ENCODE peak calls at places on chromosomes 1 and 21, in four cellular contexts. H, V, C and O are unnamed samples.

GRCh38 chr1:163315773-163316374 is 5.9 kb upstream of the NUF2 start:
- DNase-seq in C (no peak), H (peak), V (peak), O (no peak)

GRCh38 chr1:3909615-3910014 is 9.5 kb upstream of the C1orf174 start:
- DNase-seq in C (no peak), V (no peak), H (no peak), O (no peak)

GRCh38 chr1:219771039-219771438 is 157.3 kb downstream of the SLC30A10 start:
- DNase-seq in C (no peak), H (no peak), V (peak), O (no peak)

GRCh38 chr1:66248257-66248656 is 285.7 kb upstream of the SGIP1 start:
- DNase-seq in C (no peak), V (no peak), H (no peak), O (no peak)

GRCh38 chr1:171017431-171017830 is 73.3 kb upstream of the FMO3 start:
- DNase-seq in V (no peak), H (no peak), C (no peak), O (no peak)

GRCh38 chr1:41534181-41535076 is 49.9 kb upstream of the EDN2 start:
- DNase-seq in H (no peak), V (no peak), C (no peak), O (no peak)

GRCh38 chr1:205533729-205534443 is 29.4 kb downstream of the CDK18 start:
- DNase-seq in H (no peak), C (no peak), V (no peak), O (no peak)

GRCh38 chr21:35006771-35007170 is 42.3 kb downstream of the RUNX1 start:
- DNase-seq in H (no peak), C (no peak), V (no peak), O (no peak)